ENCODE peak calls at places on chromosomes 3 and 15, in five cellular contexts. C is A549, Z is H1, A is K562, S is GM12878. V is an unnamed sample.

GRCh38 chr3:170622369-170623159 is 36.7 kb upstream of the SLC7A14 start:
- DNase-seq in C (no peak), Z (no peak), A (peak), S (no peak), V (no peak)

GRCh38 chr15:96321422-96322391 is 8.8 kb upstream of the NR2F2 start:
- DNase-seq in C (no peak), Z (no peak), A (no peak), S (no peak), V (no peak)

GRCh38 chr3:9916346-9916733 is 558 bp upstream of the IL17RC start:
- DNase-seq in C (no peak), Z (no peak), A (no peak), S (no peak), V (no peak)

GRCh38 chr15:56984681-56985515 is 66.5 kb downstream of the TCF12 start:
- DNase-seq in C (no peak), Z (no peak), A (no peak), S (no peak), V (no peak)

GRCh38 chr3:99720985-99721632 is 82.7 kb downstream of the COL8A1 start:
- DNase-seq in C (no peak), Z (no peak), A (no peak), S (no peak), V (no peak)

GRCh38 chr15:94070341-94071275 is 160.8 kb upstream of the MCTP2 start:
- DNase-seq in C (peak), Z (no peak), A (no peak), S (no peak), V (no peak)

GRCh38 chr15:40367038-40367672 is 9.1 kb downstream of the DISP2 start:
- DNase-seq in C (no peak), Z (no peak), A (no peak), S (no peak), V (no peak)

GRCh38 chr3:139260793-139261736 is 82.8 kb upstream of the MRPS22 start:
- DNase-seq in C (no peak), Z (no peak), A (no peak), S (no peak), V (no peak)

GRCh38 chr3:142886938-142887337 is 1.9 kb downstream of the PCOLCE2 start:
- DNase-seq in C (no peak), Z (no peak), A (peak), S (no peak), V (no peak)

GRCh38 chr3:152149832-152150231 is 118.9 kb upstream of the MBNL1 start:
- DNase-seq in C (no peak), Z (no peak), A (no peak), S (no peak), V (no peak)

GRCh38 chr3:153927107-153927506 is 194.1 kb upstream of the ARHGEF26 start:
- DNase-seq in C (no peak), Z (no peak), A (no peak), S (peak), V (no peak)

GRCh38 chr3:69505770-69506407 is 120.0 kb upstream of the FRMD4B start:
- DNase-seq in C (no peak), Z (no peak), A (no peak), S (no peak), V (no peak)
- TF ChIP-seq KDM1A in C (no peak), Z (no peak), A (no peak), S (no peak), V (no peak)

DNA sequence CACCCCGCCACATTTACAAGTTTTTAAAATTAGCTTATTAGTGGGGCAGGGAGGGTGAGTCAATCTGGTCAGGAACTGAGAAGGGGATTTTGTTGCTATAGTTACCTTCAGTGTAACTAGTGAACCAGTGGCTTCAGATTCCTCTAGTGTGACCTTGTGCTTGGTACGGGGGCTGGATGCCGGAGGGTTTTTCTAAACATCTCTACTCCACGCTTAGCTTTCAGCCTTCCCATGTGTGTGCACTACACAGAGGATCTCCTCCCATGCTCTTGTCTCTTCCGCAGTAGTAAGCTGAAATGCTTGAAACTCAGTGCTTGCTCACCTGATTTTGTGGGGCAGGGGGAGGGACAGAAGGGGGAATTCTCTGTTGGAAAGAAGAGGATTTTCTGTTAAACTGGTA is 67.9 kb upstream of the AKAP13 start:
- DNase-seq in C (no peak), Z (no peak), A (no peak), S (peak), V (peak)
- TF ChIP-seq KDM1A in C (no peak), Z (no peak), A (no peak), S (no peak), V (no peak)

GRCh38 chr3:175002732-175003143 is 143.6 kb downstream of the NAALADL2 start:
- DNase-seq in C (no peak), Z (no peak), A (no peak), S (no peak), V (no peak)
- TF ChIP-seq KDM1A in C (no peak), Z (no peak), A (no peak), S (no peak), V (no peak)

GRCh38 chr3:37892917-37893595 is 31.4 kb downstream of the CTDSPL start:
- DNase-seq in C (no peak), Z (no peak), A (no peak), S (no peak), V (peak)
- TF ChIP-seq KDM1A in C (no peak), Z (no peak), A (no peak), S (no peak), V (peak)

DNA sequence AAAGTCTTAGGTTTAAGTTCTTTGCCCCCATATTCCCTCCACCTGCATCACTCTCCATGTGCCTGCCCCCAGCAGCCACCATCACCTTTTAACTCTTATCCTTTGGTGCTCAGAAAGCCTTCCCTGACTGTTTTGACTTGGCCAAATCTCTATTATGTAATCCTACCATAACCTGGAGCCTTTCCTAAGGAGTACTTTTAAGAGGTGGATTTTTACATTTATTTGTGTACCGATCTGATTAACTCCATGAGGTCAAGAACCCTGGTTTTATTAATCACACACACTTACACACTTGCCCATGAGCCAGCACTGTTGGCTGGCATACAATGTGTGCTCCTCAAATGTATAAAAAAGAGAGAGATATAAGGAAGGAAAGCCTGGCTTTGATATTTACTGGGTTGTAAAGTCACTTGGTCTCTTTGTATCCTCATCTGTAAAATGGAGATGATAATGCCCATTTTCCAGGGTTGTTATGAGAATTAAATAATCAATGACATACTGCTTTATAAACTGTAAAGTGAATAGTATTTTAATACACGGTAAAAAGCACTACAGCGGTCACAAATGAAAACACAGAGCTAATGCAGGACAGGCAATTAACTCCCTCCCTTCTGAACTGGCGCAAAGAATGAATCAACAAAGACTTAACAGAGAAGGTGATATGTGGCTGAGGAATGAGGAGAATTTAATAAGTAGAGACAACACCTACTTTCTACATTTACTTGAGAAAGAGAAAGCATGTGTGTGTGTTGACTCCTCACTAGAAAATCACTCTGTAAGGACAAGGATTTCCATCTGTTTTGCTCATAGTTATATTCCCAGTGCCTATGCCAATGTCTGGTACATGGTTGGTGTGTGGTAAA is 45.4 kb downstream of the ATP13A4 start:
- DNase-seq in C (no peak), Z (no peak), A (no peak), S (no peak), V (no peak)
- TF ChIP-seq KDM1A in C (no peak), Z (no peak), A (no peak), S (no peak), V (no peak)

GRCh38 chr3:141386611-141387110 is 18.4 kb downstream of the ZBTB38 start:
- DNase-seq in C (no peak), Z (no peak), A (no peak), S (no peak), V (no peak)
- TF ChIP-seq KDM1A in C (no peak), Z (no peak), A (no peak), S (no peak), V (no peak)

GRCh38 chr3:141000691-141001090 is 50.5 kb upstream of the SPSB4 start:
- DNase-seq in C (no peak), Z (no peak), A (no peak), S (no peak), V (peak)

GRCh38 chr3:140994316-140994715 is 52.7 kb downstream of the SLC25A36 start:
- DNase-seq in C (no peak), Z (no peak), A (no peak), S (no peak), V (no peak)

GRCh38 chr3:141000027-141000663 is 51.0 kb upstream of the SPSB4 start:
- DNase-seq in C (peak), Z (peak), A (peak), S (peak), V (peak)

GRCh38 chr3:140995881-140996280 is 54.2 kb downstream of the SLC25A36 start:
- DNase-seq in C (no peak), Z (no peak), A (no peak), S (no peak), V (no peak)
- TF ChIP-seq KDM1A in C (no peak), Z (no peak), A (no peak), S (no peak), V (no peak)